ENCODE peak calls at places on chromosome 15, in four cellular contexts. W, K, I and O are unnamed samples.

GRCh38 chr15:27433604-27434003 is 462.6 kb downstream of the GABRG3 start:
- DNase-seq in W (no peak), K (no peak), I (no peak), O (no peak)

GRCh38 chr15:99347609-99348008 is 96.3 kb downstream of the LRRC28 start:
- DNase-seq in W (no peak), K (no peak), I (no peak), O (no peak)

GRCh38 chr15:63724760-63725159 is 109.0 kb downstream of the HERC1 start:
- DNase-seq in W (no peak), K (no peak), I (no peak), O (no peak)

GRCh38 chr15:52462806-52463360 is 65.8 kb downstream of the MYO5A start:
- DNase-seq in W (no peak), K (no peak), I (no peak), O (no peak)

GRCh38 chr15:60399931-60400330 is 2.1 kb upstream of the ANXA2 start:
- DNase-seq in W (no peak), K (no peak), I (no peak), O (no peak)

GRCh38 chr15:73945109-73945508 is 18.8 kb downstream of the LOXL1 start:
- DNase-seq in W (no peak), K (no peak), I (no peak), O (no peak)

GRCh38 chr15:33975023-33975565 is 6.8 kb downstream of the CHRM5 start:
- DNase-seq in W (no peak), K (no peak), I (no peak), O (no peak)

GRCh38 chr15:48636511-48636910 is 9.0 kb downstream of the FBN1 start:
- DNase-seq in W (no peak), K (no peak), I (no peak), O (no peak)

GRCh38 chr15:31554261-31554660 is 227.6 kb downstream of the KLF13 start:
- DNase-seq in W (no peak), K (no peak), I (no peak), O (no peak)

GRCh38 chr15:67152429-67152828 is 87.0 kb downstream of the SMAD3 start:
- DNase-seq in W (no peak), K (no peak), I (no peak), O (no peak)

GRCh38 chr15:71679223-71680078 is 130.9 kb upstream of the NR2E3 start:
- DNase-seq in W (no peak), K (no peak), I (no peak), O (peak)

GRCh38 chr15:32029409-32029861 is 880 bp upstream of the CHRNA7 start:
- DNase-seq in W (no peak), K (no peak), I (no peak), O (no peak)

GRCh38 chr15:66287461-66288055 is 5.8 kb upstream of the DIS3L start:
- DNase-seq in W (peak), K (no peak), I (no peak), O (no peak)

GRCh38 chr15:36590838-36591237 is 11.4 kb downstream of the CDIN1 start:
- DNase-seq in W (no peak), K (no peak), I (no peak), O (no peak)

GRCh38 chr15:41881925-41882688 is 11.7 kb downstream of the SPTBN5 start:
- DNase-seq in W (peak), K (no peak), I (no peak), O (no peak)

GRCh38 chr15:56243774-56244236 is at the start of gene RFX7:
- DNase-seq in W (peak), K (no peak), I (no peak), O (peak)

GRCh38 chr15:37208475-37209363 is 108.4 kb upstream of the MEIS2 start:
- DNase-seq in W (no peak), K (no peak), I (no peak), O (no peak)

GRCh38 chr15:59157398-59157797 is 49.2 kb upstream of the LDHAL6B start:
- DNase-seq in W (no peak), K (no peak), I (no peak), O (no peak)

GRCh38 chr15:25707656-25708365 is 155.3 kb downstream of the ATP10A start:
- DNase-seq in W (no peak), K (no peak), I (no peak), O (no peak)

GRCh38 chr15:53453253-53454105 is 306.0 kb downstream of the WDR72 start:
- DNase-seq in W (no peak), K (no peak), I (no peak), O (peak)

GRCh38 chr15:87734571-87735373 is 521.8 kb downstream of the NTRK3 start:
- DNase-seq in W (no peak), K (no peak), I (no peak), O (no peak)

GRCh38 chr15:60583194-60583593 is 104.3 kb upstream of the ICE2 start:
- DNase-seq in W (no peak), K (no peak), I (no peak), O (no peak)

GRCh38 chr15:28112101-28112760 is 13.1 kb upstream of the OCA2 start:
- DNase-seq in W (no peak), K (no peak), I (no peak), O (no peak)

GRCh38 chr15:62601779-62602540 is 436.9 kb upstream of the C2CD4B start:
- DNase-seq in W (no peak), K (no peak), I (no peak), O (no peak)

GRCh38 chr15:99704444-99704838 is 28.8 kb downstream of the LYSMD4 start:
- DNase-seq in W (peak), K (peak), I (no peak), O (peak)

GRCh38 chr15:25233766-25234350 is 205.0 kb downstream of the UBE3A start:
- DNase-seq in W (no peak), K (no peak), I (no peak), O (no peak)

GRCh38 chr15:67050522-67051087 is 14.8 kb upstream of the SMAD3 start:
- DNase-seq in W (no peak), K (no peak), I (no peak), O (no peak)

GRCh38 chr15:76991741-76992645 is 2.9 kb upstream of the PSTPIP1 start:
- DNase-seq in W (no peak), K (no peak), I (no peak), O (no peak)

DNA sequence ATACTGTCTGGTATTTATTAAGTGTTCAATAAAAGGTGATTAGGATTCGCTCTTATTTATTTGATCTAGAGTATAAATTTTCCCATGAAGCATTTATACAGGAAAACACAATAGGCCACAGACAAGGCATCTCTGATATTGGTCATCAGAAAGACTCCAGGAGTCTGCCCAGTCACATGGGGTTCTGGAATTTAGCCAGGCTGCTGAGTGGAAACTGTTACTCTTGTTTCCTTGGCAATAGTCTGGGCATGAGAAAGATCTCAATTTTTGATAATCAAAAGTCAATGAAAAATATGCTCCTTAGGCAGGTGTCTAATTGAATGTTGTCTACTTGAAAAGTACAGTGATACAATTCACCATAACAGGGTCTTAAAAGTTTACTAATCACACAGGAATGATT is 161.2 kb downstream of the FRMD5 start:
- DNase-seq in W (no peak), K (no peak), I (no peak), O (no peak)
- TF ChIP-seq BRCA1 in W (no peak), K (no peak), I (no peak), O (no peak)

GRCh38 chr15:68557469-68558317 is 21.1 kb upstream of the CORO2B start:
- DNase-seq in W (no peak), K (no peak), I (no peak), O (no peak)

GRCh38 chr15:68559342-68560310 is 19.2 kb upstream of the CORO2B start:
- DNase-seq in W (peak), K (no peak), I (peak), O (peak)

GRCh38 chr15:68560501-68561113 is 18.2 kb upstream of the CORO2B start:
- DNase-seq in W (no peak), K (no peak), I (no peak), O (no peak)

GRCh38 chr15:68556139-68556990 is 22.4 kb upstream of the CORO2B start:
- DNase-seq in W (no peak), K (no peak), I (no peak), O (no peak)

DNA sequence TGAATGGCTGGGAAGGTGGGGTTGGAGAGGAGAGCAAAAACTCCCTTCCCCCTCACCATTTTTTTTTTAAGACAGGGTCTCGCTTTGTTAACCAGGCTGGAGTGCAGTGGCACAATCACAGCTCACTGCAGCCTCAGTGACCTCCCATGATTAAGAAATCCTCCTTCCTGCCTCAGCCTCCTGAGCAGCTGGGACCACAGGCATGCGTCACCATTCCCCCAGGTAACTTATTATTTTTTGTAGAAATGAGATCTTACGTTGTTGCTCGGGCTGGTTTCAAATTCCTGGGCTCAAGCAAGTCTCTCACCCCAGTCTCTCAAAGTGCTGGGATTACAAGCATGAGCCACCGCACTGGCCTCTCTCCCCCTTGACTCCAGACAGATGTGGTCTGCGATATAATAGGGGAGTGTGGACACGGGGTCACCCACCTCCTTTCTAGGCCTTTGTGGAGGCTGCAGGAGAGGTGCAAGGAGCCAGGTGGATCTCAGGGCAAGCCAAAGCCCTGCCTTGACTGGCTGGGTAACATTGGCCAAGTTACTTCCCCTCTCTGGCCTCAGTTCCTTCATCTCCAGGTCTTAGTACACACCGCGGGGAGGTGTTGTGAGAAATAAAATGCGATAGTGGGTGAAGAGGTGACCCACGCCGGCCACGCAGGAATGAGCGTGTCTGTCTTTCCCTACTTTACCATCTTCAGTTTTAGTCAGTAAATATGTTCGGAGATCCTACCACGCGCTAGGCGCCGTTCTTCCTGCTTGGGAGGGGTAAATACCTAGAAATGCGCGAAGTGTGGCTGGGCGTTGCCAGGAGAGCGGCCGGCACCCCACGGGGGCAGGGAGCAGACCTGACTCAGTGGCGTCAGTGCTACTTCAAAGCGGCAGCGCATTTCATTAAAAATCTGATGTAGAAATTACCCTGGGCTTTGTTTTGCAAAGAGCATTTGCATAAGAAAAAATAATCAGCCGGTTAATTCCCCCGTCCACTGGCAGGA is 20.2 kb upstream of the CORO2B start:
- DNase-seq in W (no peak), K (no peak), I (no peak), O (no peak)
- TF ChIP-seq BRCA1 in W (no peak), K (no peak), I (no peak), O (no peak)

DNA sequence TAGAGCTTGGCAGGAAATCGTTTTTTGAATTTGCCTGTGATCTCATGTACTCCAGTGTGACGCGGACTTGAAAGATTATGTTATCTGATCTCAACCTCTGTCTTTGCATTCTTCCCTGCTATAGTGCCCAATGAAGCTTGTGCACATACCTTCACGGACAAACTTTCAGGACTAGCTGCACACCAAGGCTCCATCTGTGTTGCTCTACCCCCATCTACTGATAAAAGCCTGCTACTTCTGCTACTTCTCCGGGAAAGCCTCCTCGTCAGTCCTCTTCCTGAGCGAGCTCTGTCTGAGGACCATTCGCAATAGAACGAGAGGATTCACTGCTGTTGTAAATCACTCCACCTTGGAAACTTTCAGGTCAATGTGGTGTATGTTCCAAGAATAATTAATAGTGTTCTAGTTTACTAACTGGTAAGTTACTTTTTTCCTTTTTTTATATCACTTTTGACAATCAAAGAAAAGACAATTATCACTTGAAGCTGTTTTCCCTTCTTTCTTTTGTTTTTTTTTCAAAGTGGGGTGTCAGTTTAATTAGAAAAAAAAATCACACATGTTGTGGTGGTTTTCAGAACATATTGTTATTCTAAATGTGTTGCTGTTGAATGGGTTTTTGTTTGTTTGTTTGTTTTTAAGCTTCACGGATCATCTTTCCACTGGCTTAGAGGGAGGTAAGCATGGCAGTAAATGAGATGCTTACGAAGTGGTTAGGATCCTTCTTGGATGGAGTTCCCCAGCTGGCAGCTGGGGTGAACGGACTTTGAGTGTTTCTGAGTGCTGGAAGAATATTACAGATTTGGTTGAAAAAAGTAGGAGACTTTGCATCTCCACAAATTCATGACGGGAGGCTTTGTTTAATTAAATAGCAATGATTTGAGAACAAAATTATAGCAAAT is 217.7 kb downstream of the ARRDC4 start:
- DNase-seq in W (peak), K (no peak), I (no peak), O (peak)
- TF ChIP-seq BRCA1 in W (no peak), K (no peak), I (no peak), O (no peak)

GRCh38 chr15:40190591-40190990 is 29.7 kb downstream of the BUB1B start:
- DNase-seq in W (no peak), K (no peak), I (no peak), O (no peak)
- TF ChIP-seq BRCA1 in W (no peak), K (no peak), I (no peak), O (no peak)

GRCh38 chr15:22838292-22839042 is at the start of gene NIPA2:
- DNase-seq in W (peak), K (peak), I (peak), O (peak)

GRCh38 chr15:22844421-22845288 is 6.2 kb downstream of the NIPA2 start:
- DNase-seq in W (no peak), K (no peak), I (no peak), O (peak)

GRCh38 chr15:22839046-22839705 is 710 bp downstream of the NIPA2 start:
- DNase-seq in W (no peak), K (no peak), I (no peak), O (no peak)
- TF ChIP-seq BRCA1 in W (no peak), K (no peak), I (no peak), O (no peak)

DNA sequence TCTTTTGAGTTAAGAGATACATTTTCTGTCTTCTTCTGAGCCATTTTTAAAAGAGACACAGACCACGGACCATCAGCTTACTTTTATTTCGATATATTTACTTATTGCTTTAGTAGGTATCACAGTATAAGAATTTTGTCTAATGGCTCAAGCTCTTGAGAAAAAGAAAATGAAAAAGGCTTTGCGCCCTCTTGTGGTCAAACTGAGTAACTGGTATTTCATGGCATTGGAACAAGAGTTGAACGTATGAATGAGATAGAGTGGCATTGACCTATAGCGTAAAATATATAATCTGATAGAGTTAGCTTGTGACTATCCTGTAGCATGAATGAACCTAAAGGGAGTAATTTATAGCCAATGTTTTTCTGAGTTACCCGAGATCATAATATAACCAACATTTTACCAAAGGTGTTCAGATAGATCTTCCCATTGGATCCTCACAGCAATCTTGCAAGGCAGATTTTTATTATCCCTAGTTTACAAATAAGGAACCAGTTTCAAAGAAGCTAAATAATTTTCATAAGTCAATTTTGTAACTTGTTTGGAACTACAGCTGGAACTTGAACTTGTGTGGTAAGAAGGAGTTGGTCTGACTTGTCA is 154.6 kb downstream of the POLR2M start:
- DNase-seq in W (peak), K (peak), I (no peak), O (peak)
- TF ChIP-seq BRCA1 in W (no peak), K (no peak), I (no peak), O (no peak)

GRCh38 chr15:101206173-101206572 is 45.7 kb downstream of the CHSY1 start:
- DNase-seq in W (no peak), K (no peak), I (no peak), O (no peak)
- TF ChIP-seq BRCA1 in W (no peak), K (no peak), I (no peak), O (no peak)

GRCh38 chr15:96336643-96337353 is 6.3 kb downstream of the NR2F2 start:
- DNase-seq in W (no peak), K (no peak), I (no peak), O (peak)

GRCh38 chr15:96334705-96335428 is 4.4 kb downstream of the NR2F2 start:
- DNase-seq in W (no peak), K (no peak), I (no peak), O (no peak)

GRCh38 chr15:96334017-96334704 is 3.7 kb downstream of the NR2F2 start:
- DNase-seq in W (no peak), K (no peak), I (no peak), O (no peak)

GRCh38 chr15:96336045-96336642 is 5.6 kb downstream of the NR2F2 start:
- DNase-seq in W (no peak), K (no peak), I (no peak), O (no peak)

GRCh38 chr15:96335429-96335807 is 4.9 kb downstream of the NR2F2 start:
- DNase-seq in W (no peak), K (no peak), I (no peak), O (peak)
- TF ChIP-seq BRCA1 in W (no peak), K (no peak), I (no peak), O (no peak)

GRCh38 chr15:101476756-101477155 is 12.8 kb downstream of the PCSK6 start:
- DNase-seq in W (no peak), K (no peak), I (no peak), O (no peak)

GRCh38 chr15:101474983-101475382 is 14.5 kb downstream of the PCSK6 start:
- DNase-seq in W (no peak), K (no peak), I (no peak), O (no peak)

GRCh38 chr15:101470548-101471239 is 18.8 kb downstream of the PCSK6 start:
- DNase-seq in W (no peak), K (no peak), I (no peak), O (no peak)

GRCh38 chr15:101472033-101472432 is 17.5 kb downstream of the PCSK6 start:
- DNase-seq in W (no peak), K (no peak), I (no peak), O (no peak)

DNA sequence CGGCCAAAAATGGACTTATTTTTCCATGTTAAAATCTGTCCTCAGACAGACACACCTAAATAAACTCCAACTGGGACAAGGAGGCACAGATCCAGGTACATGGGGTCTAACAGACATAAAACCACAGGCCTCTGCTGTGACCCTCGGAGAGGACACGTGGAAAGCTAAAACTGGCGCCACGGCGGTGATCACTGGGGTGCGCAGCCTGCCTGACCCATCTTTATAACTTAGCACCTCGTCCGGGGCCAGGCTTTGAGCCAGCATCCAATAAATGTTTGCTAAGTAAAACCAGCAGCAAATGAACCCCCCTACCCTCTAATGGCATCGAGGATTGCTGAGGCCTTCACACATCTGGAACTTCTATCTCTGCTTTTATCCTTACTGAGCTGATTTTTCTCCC is 15.3 kb downstream of the PCSK6 start:
- DNase-seq in W (no peak), K (no peak), I (no peak), O (no peak)
- TF ChIP-seq BRCA1 in W (no peak), K (no peak), I (no peak), O (no peak)